ENCODE peak calls at places on chromosomes 2 and 18, in seven cellular contexts. N is OCI-LY7; C is fibroblast of lung; L is naive thymus-derived CD4-positive, alpha-beta T cell; V is pancreas; F is left ventricle myocardium inferior; Y is sigmoid colon. X is an unnamed sample. For H3K4me1, the result is how much of the 10 kb centered on the place peaks cover.

GRCh38 chr2:72138921-72139381 is 8.7 kb downstream of the CYP26B1 start:
- DNase-seq in N (no peak), C (peak), L (no peak), V (no peak), F (peak), Y (no peak), X (no peak)

GRCh38 chr2:156322681-156323211 is 9.8 kb downstream of the NR4A2 start:
- DNase-seq in N (no peak), C (no peak), L (no peak), V (no peak), F (no peak), Y (no peak), X (no peak)

GRCh38 chr2:26914286-26914962 is 56.0 kb upstream of the MAPRE3 start:
- DNase-seq in N (no peak), C (no peak), L (no peak), V (no peak), F (no peak), Y (no peak), X (no peak)

GRCh38 chr2:9001229-9001628 is 2.3 kb downstream of the MBOAT2 start:
- DNase-seq in N (no peak), C (peak), L (no peak), V (no peak), F (no peak), Y (no peak), X (no peak)

GRCh38 chr2:126911111-126911796 is 12.6 kb downstream of the TEX51 start:
- DNase-seq in N (no peak), C (no peak), L (no peak), V (no peak), F (no peak), Y (no peak), X (no peak)

GRCh38 chr2:43950383-43951008 is 45.3 kb downstream of the LRPPRC start:
- DNase-seq in N (peak), C (peak), L (peak), V (peak), F (no peak), Y (no peak), X (peak)

GRCh38 chr2:25115902-25116301 is 52.5 kb downstream of the POMC start:
- DNase-seq in N (no peak), C (peak), L (no peak), V (no peak), F (no peak), Y (no peak), X (peak)

GRCh38 chr2:107412981-107413380 is 413.7 kb upstream of the RGPD4 start:
- DNase-seq in N (no peak), C (peak), L (no peak), V (no peak), F (no peak), Y (no peak), X (no peak)

GRCh38 chr2:215354771-215355695 is 43.2 kb downstream of the ATIC start:
- DNase-seq in N (no peak), C (peak), L (no peak), V (no peak), F (no peak), Y (no peak), X (no peak)

GRCh38 chr2:137677466-137677865 is 286.8 kb upstream of the HNMT start:
- DNase-seq in N (peak), C (no peak), L (no peak), V (no peak), F (no peak), Y (no peak), X (no peak)

GRCh38 chr2:173307287-173307686 is 47.4 kb upstream of the CDCA7 start:
- DNase-seq in N (peak), C (peak), L (no peak), V (no peak), F (no peak), Y (no peak), X (no peak)

DNA sequence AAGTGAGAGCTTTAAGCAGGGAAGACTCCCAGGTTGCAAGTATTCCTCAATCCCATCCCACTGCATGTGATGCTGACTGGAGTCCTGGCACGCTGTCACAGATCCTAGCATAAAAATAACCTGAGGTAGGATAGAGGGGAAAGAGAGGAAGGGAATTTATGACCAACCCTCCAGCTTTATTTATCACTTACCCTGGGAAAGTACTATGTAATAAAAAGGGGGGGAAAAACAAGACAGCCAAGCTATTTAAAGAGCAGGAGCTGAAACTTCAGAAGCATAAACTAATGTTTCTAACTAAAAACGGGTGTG is 122.2 kb downstream of the SLC8A1 start:
- DNase-seq in N (no peak), C (no peak), L (no peak), V (no peak), F (no peak), Y (peak), X (no peak)
- H3K27ac ChIP-seq in N (no peak), C (no peak), L (no peak), V (no peak), F (peak), Y (peak), X (peak)

DNA sequence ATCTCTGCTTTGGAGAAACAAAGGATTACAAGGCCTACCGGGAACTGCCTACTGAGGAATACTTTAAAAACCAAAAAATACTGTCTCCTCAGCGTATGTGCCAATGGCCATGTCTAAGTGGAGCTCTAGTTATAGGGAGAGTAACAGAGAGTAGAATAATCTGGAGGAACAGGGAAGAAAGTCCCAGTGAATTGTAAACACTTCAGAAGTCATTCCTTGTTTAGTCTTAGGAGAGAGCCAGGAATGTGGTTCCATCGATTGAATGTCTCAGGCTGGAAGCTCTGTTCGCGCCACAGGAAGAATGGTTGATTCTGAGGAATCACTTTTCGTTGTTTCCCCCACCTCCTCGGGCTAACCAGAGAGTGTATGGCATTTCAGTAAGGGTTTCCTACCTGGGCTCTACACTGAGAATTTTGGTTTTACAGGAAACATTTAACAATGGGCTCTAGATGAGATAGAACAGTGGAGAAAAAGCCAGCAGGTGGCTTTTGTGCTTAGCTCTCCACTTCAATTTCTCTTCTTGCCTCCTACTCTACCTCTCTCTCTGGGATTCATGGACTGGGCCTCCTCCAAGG is 88.7 kb downstream of the ACVR1 start:
- DNase-seq in N (no peak), C (no peak), L (no peak), V (no peak), F (no peak), Y (no peak), X (no peak)
- H3K4me1 ChIP-seq in N (under half), C (under half), L (under half), V (under half), F (half or more), Y (under half), X (under half)

GRCh38 chr18:45802814-45803492 is 22.5 kb upstream of the SIGLEC15 start:
- DNase-seq in N (no peak), C (peak), L (no peak), V (no peak), F (no peak), Y (no peak), X (no peak)
- H3K27ac ChIP-seq in N (no peak), C (peak), L (no peak), V (no peak), F (no peak), Y (no peak), X (no peak)

DNA sequence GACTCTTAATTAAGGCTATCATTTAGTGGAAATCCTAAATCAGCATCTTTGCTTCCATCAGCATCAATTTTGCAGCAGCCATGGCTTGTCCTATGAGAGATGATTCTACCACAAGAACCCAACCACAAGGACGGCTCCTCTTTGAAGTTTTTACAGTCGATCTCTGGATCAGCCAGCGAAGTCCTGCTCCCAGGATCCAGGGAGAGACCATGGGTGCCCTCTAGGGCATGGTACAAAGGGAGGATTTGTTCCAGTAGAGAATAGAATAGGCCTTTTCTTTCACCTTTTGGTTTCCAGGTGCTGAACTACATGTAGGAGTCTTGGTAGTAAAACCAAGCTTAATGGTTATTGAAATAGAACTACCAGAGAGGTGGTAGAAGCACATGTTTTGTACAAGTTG is 52.7 kb downstream of the TMEM200C start:
- DNase-seq in N (no peak), C (no peak), L (no peak), V (no peak), F (no peak), Y (no peak), X (no peak)
- H3K4me1 ChIP-seq in N (under half), C (under half), L (under half), V (under half), F (under half), Y (under half), X (under half)

GRCh38 chr2:220076734-220077133 is 449.3 kb downstream of the SLC4A3 start:
- DNase-seq in N (no peak), C (peak), L (no peak), V (no peak), F (no peak), Y (no peak), X (peak)

GRCh38 chr2:220078439-220078838 is 451.0 kb downstream of the SLC4A3 start:
- DNase-seq in N (no peak), C (peak), L (no peak), V (no peak), F (no peak), Y (no peak), X (peak)

GRCh38 chr2:220077488-220077887 is 450.1 kb downstream of the SLC4A3 start:
- DNase-seq in N (no peak), C (peak), L (no peak), V (no peak), F (no peak), Y (no peak), X (no peak)

GRCh38 chr2:220072669-220073235 is 445.3 kb downstream of the SLC4A3 start:
- DNase-seq in N (no peak), C (no peak), L (no peak), V (no peak), F (no peak), Y (no peak), X (no peak)

GRCh38 chr2:220075835-220076234 is 448.4 kb downstream of the SLC4A3 start:
- DNase-seq in N (no peak), C (no peak), L (no peak), V (no peak), F (no peak), Y (no peak), X (no peak)
- H3K27ac ChIP-seq in N (no peak), C (no peak), L (no peak), V (no peak), F (no peak), Y (no peak), X (no peak)

DNA sequence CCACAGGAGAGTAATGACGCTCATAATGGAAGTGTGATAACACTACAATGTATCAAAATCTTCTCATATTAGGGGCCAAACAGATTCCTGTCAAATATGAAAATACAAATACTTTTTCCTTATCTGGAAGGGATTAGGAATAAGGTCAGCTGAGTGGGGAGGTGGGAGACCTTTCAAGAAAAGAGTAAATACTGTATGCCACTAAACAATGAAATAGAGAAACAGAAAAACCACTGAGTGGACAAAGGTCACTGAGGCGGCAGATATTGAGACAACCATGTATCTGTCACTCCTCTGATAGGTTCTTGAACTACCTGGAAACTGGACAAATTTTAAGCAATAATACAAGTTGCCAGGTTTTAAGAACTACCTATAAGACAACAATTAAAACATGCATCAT is 59.3 kb downstream of the RTTN start:
- DNase-seq in N (no peak), C (no peak), L (no peak), V (no peak), F (no peak), Y (no peak), X (no peak)
- H3K4me1 ChIP-seq in N (under half), C (under half), L (under half), V (under half), F (under half), Y (under half), X (under half)

DNA sequence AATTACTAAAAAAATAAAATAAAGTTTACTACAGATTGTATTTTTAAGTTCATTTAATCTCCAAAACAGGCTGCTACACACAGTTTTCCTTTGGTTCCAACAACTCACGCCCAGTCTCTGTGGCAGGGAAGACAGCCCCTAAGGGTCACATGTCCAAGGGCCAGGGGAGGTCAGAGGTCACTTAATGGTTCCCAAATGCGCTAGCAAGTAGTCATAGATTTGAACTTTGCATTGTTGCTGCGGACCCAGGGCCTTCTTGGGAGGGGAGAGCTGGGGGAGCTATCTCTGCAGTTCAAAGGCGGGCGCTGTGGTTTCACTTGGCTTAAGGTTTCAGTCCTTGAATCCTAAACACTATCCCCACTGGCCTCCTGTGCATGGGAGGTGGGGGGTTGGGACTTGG is 74.8 kb upstream of the ZNF532 start:
- DNase-seq in N (no peak), C (no peak), L (no peak), V (no peak), F (no peak), Y (no peak), X (no peak)
- H3K27ac ChIP-seq in N (no peak), C (peak), L (no peak), V (peak), F (peak), Y (peak), X (no peak)